ENCODE peak calls at places on chromosomes 3 and 15, in ten cellular contexts. N, H, B, Q, S, X, U, J, R and M are unnamed samples. For H3K4me1, the result is how much of the 10 kb centered on the place peaks cover.

GRCh38 chr3:3648961-3649360 is 150.3 kb upstream of the LRRN1 start:
- DNase-seq in N (no peak), H (no peak), B (no peak), Q (no peak), S (no peak), X (no peak), U (no peak), J (no peak), R (no peak), M (no peak)

GRCh38 chr15:67135494-67135893 is 70.1 kb downstream of the SMAD3 start:
- DNase-seq in N (no peak), H (peak), B (peak), Q (no peak), S (peak), X (no peak), U (no peak), J (peak), R (no peak), M (no peak)

GRCh38 chr3:131658115-131658514 is 155.3 kb upstream of the MRPL3 start:
- DNase-seq in N (no peak), H (no peak), B (no peak), Q (no peak), S (peak), X (no peak), U (no peak), J (no peak), R (no peak), M (peak)

GRCh38 chr3:157746391-157746790 is 243.2 kb upstream of the VEPH1 start:
- DNase-seq in N (no peak), H (no peak), B (peak), Q (no peak), S (no peak), X (no peak), U (no peak), J (no peak), R (no peak), M (no peak)

GRCh38 chr15:80405554-80405850 is 1.3 kb downstream of the ARNT2 start:
- DNase-seq in N (no peak), H (no peak), B (no peak), Q (no peak), S (no peak), X (no peak), U (no peak), J (no peak), R (no peak), M (no peak)

GRCh38 chr15:92709064-92709463 is 53.5 kb upstream of the FAM174B start:
- DNase-seq in N (no peak), H (no peak), B (peak), Q (no peak), S (peak), X (no peak), U (no peak), J (no peak), R (no peak), M (no peak)

GRCh38 chr3:178669046-178669445 is 132.8 kb downstream of the KCNMB2 start:
- DNase-seq in N (no peak), H (no peak), B (no peak), Q (no peak), S (peak), X (no peak), U (no peak), J (no peak), R (no peak), M (peak)

GRCh38 chr3:3589715-3590130 is 209.5 kb upstream of the LRRN1 start:
- DNase-seq in N (no peak), H (no peak), B (no peak), Q (no peak), S (no peak), X (no peak), U (no peak), J (no peak), R (no peak), M (peak)

GRCh38 chr3:101685870-101686307 is 629 bp downstream of the RPL24 start:
- DNase-seq in N (no peak), H (no peak), B (peak), Q (no peak), S (no peak), X (no peak), U (no peak), J (no peak), R (no peak), M (no peak)

GRCh38 chr3:163056874-163057497 is 1560.4 kb downstream of the OTOL1 start:
- DNase-seq in N (peak), H (peak), B (peak), Q (peak), S (peak), X (no peak), U (no peak), J (no peak), R (no peak), M (peak)

GRCh38 chr15:69979269-69979668 is 118.4 kb downstream of the TLE3 start:
- DNase-seq in N (no peak), H (no peak), B (peak), Q (no peak), S (no peak), X (no peak), U (no peak), J (peak), R (no peak), M (no peak)

GRCh38 chr15:63800739-63801138 is 33.0 kb downstream of the HERC1 start:
- DNase-seq in N (no peak), H (no peak), B (no peak), Q (no peak), S (no peak), X (no peak), U (no peak), J (no peak), R (no peak), M (no peak)
- H3K4me1 ChIP-seq in N (under half), H (under half), B (under half), Q (under half), S (under half), X (under half), U (under half), J (under half), R (under half), M (under half)

GRCh38 chr15:60572462-60573214 is 93.7 kb upstream of the ICE2 start:
- DNase-seq in N (no peak), H (no peak), B (no peak), Q (no peak), S (no peak), X (no peak), U (no peak), J (no peak), R (no peak), M (no peak)

GRCh38 chr15:60576515-60576914 is 97.6 kb upstream of the ICE2 start:
- DNase-seq in N (no peak), H (no peak), B (no peak), Q (no peak), S (no peak), X (no peak), U (no peak), J (no peak), R (no peak), M (no peak)

GRCh38 chr15:60573936-60574335 is 95.0 kb upstream of the ICE2 start:
- DNase-seq in N (no peak), H (no peak), B (no peak), Q (no peak), S (no peak), X (peak), U (no peak), J (no peak), R (no peak), M (no peak)

GRCh38 chr15:60574801-60575631 is 96.1 kb upstream of the ICE2 start:
- DNase-seq in N (no peak), H (no peak), B (no peak), Q (no peak), S (no peak), X (no peak), U (no peak), J (no peak), R (no peak), M (no peak)

DNA sequence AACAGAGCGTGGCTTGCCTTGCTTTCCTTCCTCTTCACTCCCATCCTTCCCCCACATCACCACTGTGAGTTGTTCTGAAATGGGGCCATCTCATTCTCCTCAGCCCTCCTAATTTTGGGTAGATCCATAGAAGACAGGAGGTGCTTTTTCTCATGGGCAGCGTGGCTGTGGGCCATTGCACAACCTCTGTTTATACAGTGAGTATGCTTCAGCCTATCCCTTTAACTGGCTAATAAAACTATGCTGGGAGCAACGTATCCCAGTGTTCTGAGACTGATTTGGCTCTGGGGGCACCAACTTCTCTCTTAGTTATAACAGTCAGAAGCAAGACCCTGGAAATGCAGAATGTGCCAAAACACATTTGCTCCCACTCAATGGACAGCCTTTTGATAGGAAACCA is 97.1 kb upstream of the ICE2 start:
- DNase-seq in N (no peak), H (peak), B (peak), Q (no peak), S (peak), X (no peak), U (no peak), J (no peak), R (no peak), M (no peak)
- H3K4me3 ChIP-seq in N (no peak), H (no peak), B (no peak), Q (no peak), S (no peak), X (no peak), U (no peak), J (no peak), R (no peak), M (no peak)

DNA sequence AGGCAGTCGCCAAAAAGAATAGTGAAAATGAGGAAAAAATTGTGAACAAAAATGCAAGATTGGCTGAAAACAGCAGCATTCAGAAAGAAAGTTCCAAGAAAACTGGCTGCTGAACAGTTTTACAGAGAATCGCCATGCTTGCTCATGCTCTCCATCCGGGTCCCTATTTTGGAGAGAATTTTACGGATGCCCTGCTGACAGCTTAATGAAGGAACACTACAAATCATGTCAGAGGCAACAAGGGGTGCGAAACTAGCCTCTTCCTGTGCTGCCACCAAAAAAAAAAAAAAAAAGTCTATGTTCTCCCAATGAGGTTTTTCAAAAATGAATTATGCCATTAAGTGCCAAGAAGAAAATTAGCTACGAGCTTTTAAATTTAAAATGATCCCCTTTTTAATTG is 305.8 kb upstream of the ARRDC4 start:
- DNase-seq in N (no peak), H (no peak), B (no peak), Q (no peak), S (no peak), X (no peak), U (no peak), J (no peak), R (no peak), M (no peak)
- H3K4me1 ChIP-seq in N (under half), H (under half), B (under half), Q (under half), S (under half), X (under half), U (under half), J (under half), R (under half), M (under half)

GRCh38 chr3:170057550-170057949 is 19.8 kb downstream of the GPR160 start:
- DNase-seq in N (no peak), H (no peak), B (no peak), Q (no peak), S (no peak), X (no peak), U (no peak), J (no peak), R (no peak), M (no peak)

GRCh38 chr3:170052398-170052797 is 14.6 kb downstream of the GPR160 start:
- DNase-seq in N (no peak), H (no peak), B (no peak), Q (no peak), S (no peak), X (no peak), U (no peak), J (no peak), R (no peak), M (no peak)

GRCh38 chr3:170056710-170057454 is 19.1 kb downstream of the GPR160 start:
- DNase-seq in N (no peak), H (no peak), B (no peak), Q (no peak), S (no peak), X (no peak), U (no peak), J (no peak), R (no peak), M (no peak)

GRCh38 chr3:170054204-170054603 is 16.4 kb downstream of the GPR160 start:
- DNase-seq in N (no peak), H (peak), B (no peak), Q (no peak), S (no peak), X (no peak), U (no peak), J (no peak), R (no peak), M (no peak)

DNA sequence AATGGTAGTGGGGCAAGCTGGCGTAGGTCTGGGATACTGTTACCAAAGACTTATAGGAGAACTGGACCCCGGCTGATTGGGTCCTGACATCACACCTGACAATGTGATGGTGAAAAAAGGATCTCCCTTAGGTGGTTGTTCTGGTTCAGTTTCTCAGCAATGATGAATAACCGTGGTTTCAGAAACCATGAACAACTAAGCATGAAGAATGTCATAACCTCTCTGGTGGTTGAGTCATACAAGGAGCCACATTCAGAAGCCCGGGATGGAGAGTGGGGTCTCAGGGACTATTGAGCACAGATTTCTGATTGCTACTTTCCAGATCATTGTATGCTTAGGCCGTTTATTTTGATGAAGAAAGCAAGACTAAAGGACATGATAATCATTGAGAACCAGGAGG is 17.4 kb downstream of the GPR160 start:
- DNase-seq in N (no peak), H (no peak), B (peak), Q (no peak), S (no peak), X (no peak), U (no peak), J (no peak), R (no peak), M (no peak)
- H3K4me3 ChIP-seq in N (no peak), H (no peak), B (no peak), Q (no peak), S (no peak), X (no peak), U (no peak), J (no peak), R (no peak), M (no peak)

GRCh38 chr3:124774841-124775402 is 44.7 kb downstream of the UMPS start:
- DNase-seq in N (no peak), H (no peak), B (no peak), Q (peak), S (no peak), X (no peak), U (no peak), J (no peak), R (peak), M (no peak)
- H3K4me1 ChIP-seq in N (under half), H (under half), B (under half), Q (half or more), S (under half), X (under half), U (under half), J (under half), R (under half), M (half or more)

GRCh38 chr15:64847016-64847415 is 5.3 kb downstream of the PLEKHO2 start:
- DNase-seq in N (no peak), H (no peak), B (no peak), Q (no peak), S (no peak), X (no peak), U (no peak), J (no peak), R (peak), M (no peak)

GRCh38 chr15:64846246-64846645 is 4.5 kb downstream of the PLEKHO2 start:
- DNase-seq in N (no peak), H (no peak), B (no peak), Q (no peak), S (peak), X (no peak), U (no peak), J (no peak), R (no peak), M (no peak)

GRCh38 chr15:64845183-64845611 is 3.5 kb downstream of the PLEKHO2 start:
- DNase-seq in N (peak), H (peak), B (peak), Q (peak), S (peak), X (no peak), U (peak), J (peak), R (peak), M (peak)

GRCh38 chr15:64844576-64845140 is 2.9 kb downstream of the PLEKHO2 start:
- DNase-seq in N (no peak), H (no peak), B (peak), Q (no peak), S (no peak), X (peak), U (no peak), J (no peak), R (peak), M (peak)

DNA sequence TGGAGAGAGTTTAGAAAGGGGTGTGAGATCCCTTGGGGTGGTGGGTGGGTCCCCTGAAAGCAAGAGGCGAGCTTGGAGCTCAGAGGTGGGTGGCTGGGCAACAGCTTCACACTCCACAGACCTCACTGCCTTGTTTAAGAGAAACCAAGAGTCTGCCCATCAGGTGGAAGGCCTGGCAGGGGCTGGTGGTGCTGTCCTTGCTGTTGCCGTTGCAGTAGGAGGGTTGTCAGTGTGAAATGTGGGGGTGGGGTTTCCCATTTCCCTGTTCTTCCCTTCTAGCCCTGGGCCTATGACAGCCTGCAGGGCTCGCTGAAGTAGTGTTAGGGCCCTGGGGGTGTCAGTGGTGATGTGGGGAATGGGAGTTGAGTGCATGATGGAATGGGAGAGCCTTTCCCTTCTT is 4.1 kb downstream of the PLEKHO2 start:
- DNase-seq in N (no peak), H (no peak), B (no peak), Q (no peak), S (no peak), X (no peak), U (no peak), J (no peak), R (peak), M (no peak)
- H3K4me3 ChIP-seq in N (no peak), H (peak), B (peak), Q (peak), S (no peak), X (no peak), U (no peak), J (no peak), R (no peak), M (no peak)